ENCODE peak calls at places on chromosomes 1 and 21, in five cellular contexts. I is dorsolateral prefrontal cortex, O is amniotic stem cell, F is HEK293T, M is M059J. Y is an unnamed sample.

GRCh38 chr1:160300173-160300572 is 15.2 kb upstream of the PEX19 start:
- DNase-seq in F (no peak), O (no peak), I (no peak), M (no peak), Y (no peak)

GRCh38 chr1:212045981-212046380 is 10.4 kb downstream of the DTL start:
- DNase-seq in I (no peak), M (no peak), O (no peak), F (no peak), Y (no peak)

GRCh38 chr1:210251680-210252490 is 19.3 kb downstream of the SERTAD4 start:
- DNase-seq in F (no peak), M (no peak), O (no peak), I (peak; percentile 55), Y (no peak)

GRCh38 chr1:43760745-43761343 is 53.5 kb downstream of the ST3GAL3 start:
- DNase-seq in O (no peak), M (no peak), I (no peak), F (no peak), Y (no peak)

GRCh38 chr21:46124926-46125845 is 27.3 kb downstream of the COL6A2 start:
- DNase-seq in I (peak; percentile 1), F (no peak), O (no peak), M (no peak), Y (no peak)

GRCh38 chr1:24735156-24735618 is 10.1 kb upstream of the CLIC4 start:
- DNase-seq in O (no peak), M (no peak), I (no peak), F (no peak), Y (no peak)

GRCh38 chr1:94045465-94046056 is 75.4 kb downstream of the ABCA4 start:
- DNase-seq in F (peak; percentile 79), O (peak; percentile 85), M (peak; percentile 95), I (peak; percentile 49), Y (no peak)

GRCh38 chr1:119544165-119544762 is 37.3 kb downstream of the HSD3B1 start:
- DNase-seq in I (no peak), F (peak; percentile 23), O (no peak), M (no peak), Y (no peak)

GRCh38 chr21:45993210-45994085 is 11.9 kb downstream of the COL6A1 start:
- DNase-seq in M (no peak), I (peak; percentile 2), O (no peak), F (no peak), Y (peak; percentile 3)

GRCh38 chr1:174726167-174726879 is 273.4 kb upstream of the CACYBP start:
- DNase-seq in F (peak; percentile 10), I (no peak), M (peak; percentile 37), O (peak; percentile 33), Y (no peak)

GRCh38 chr1:156421062-156421938 is 52.3 kb downstream of the RHBG start:
- DNase-seq in F (peak; percentile 98), M (peak; percentile 47), O (peak; percentile 15), I (peak; percentile 93), Y (peak; percentile 33)

GRCh38 chr1:167184081-167184480 is 36.6 kb upstream of the POU2F1 start:
- DNase-seq in F (no peak), I (no peak), M (no peak), O (no peak), Y (no peak)

GRCh38 chr21:41402231-41402630 is 23.8 kb upstream of the MX1 start:
- DNase-seq in I (no peak), O (no peak), F (no peak), M (no peak), Y (no peak)

GRCh38 chr1:243313635-243314536 is 58.0 kb downstream of the SDCCAG8 start:
- DNase-seq in O (no peak), I (no peak), F (no peak), M (no peak), Y (no peak)

GRCh38 chr1:159922499-159923202 is 2.7 kb downstream of the TAGLN2 start:
- DNase-seq in M (no peak), I (no peak), O (no peak), F (no peak), Y (no peak)

GRCh38 chr1:176601358-176601757 is 138.4 kb downstream of the PAPPA2 start:
- DNase-seq in I (no peak), O (no peak), F (no peak), M (no peak), Y (no peak)

GRCh38 chr1:70146488-70146887 is 58.9 kb downstream of the LRRC40 start:
- DNase-seq in O (no peak), F (no peak), I (no peak), M (peak; percentile 55), Y (no peak)

GRCh38 chr1:14976260-14976659 is 177.3 kb upstream of the TMEM51 start:
- DNase-seq in I (no peak), F (no peak), M (peak; percentile 84), O (no peak), Y (no peak)

GRCh38 chr1:213989740-213990472 is 2.1 kb downstream of the PROX1 start:
- DNase-seq in I (no peak), F (no peak), M (peak; percentile 4), O (no peak), Y (no peak)

GRCh38 chr1:228453022-228453560 is 34.1 kb upstream of the RNF187 start:
- DNase-seq in I (no peak), M (peak; percentile 22), O (no peak), F (no peak), Y (no peak)

GRCh38 chr1:231039161-231040018 is 664 bp downstream of the FAM89A start:
- DNase-seq in M (peak; percentile 27), O (no peak), I (no peak), F (peak; percentile 55), Y (peak; percentile 12)

GRCh38 chr1:205275133-205275532 is 46.4 kb downstream of the NUAK2 start:
- DNase-seq in O (no peak), I (no peak), M (no peak), F (no peak), Y (peak; percentile 45)

GRCh38 chr1:41534181-41535076 is 49.9 kb upstream of the EDN2 start:
- DNase-seq in O (no peak), I (no peak), M (no peak), F (no peak), Y (no peak)

GRCh38 chr1:11790880-11791715 is 14.7 kb downstream of the MTHFR start:
- DNase-seq in F (no peak), O (no peak), I (peak; percentile 78), M (peak; percentile 95), Y (no peak)

GRCh38 chr1:30904962-30905335 is 3.6 kb downstream of the SDC3 start:
- DNase-seq in F (no peak), O (no peak), M (no peak), I (no peak), Y (no peak)

GRCh38 chr1:160607051-160608032 is 28.0 kb upstream of the CD84 start:
- DNase-seq in M (peak; percentile 70), I (no peak), O (peak; percentile 30), F (peak; percentile 69), Y (peak; percentile 36)

GRCh38 chr21:38140192-38140905 is 116.4 kb upstream of the KCNJ15 start:
- DNase-seq in O (no peak), M (peak; percentile 82), F (no peak), I (no peak), Y (no peak)

GRCh38 chr1:236421022-236421421 is 26.9 kb downstream of the EDARADD start:
- DNase-seq in M (peak; percentile 47), F (peak; percentile 9), I (no peak), O (no peak), Y (no peak)

GRCh38 chr1:23019851-23020625 is 770 bp downstream of the KDM1A start:
- DNase-seq in M (peak; percentile 50), F (peak; percentile 34), O (peak; percentile 12), I (peak; percentile 16), Y (peak; percentile 7)

GRCh38 chr1:78779831-78780230 is 130.2 kb downstream of the IFI44 start:
- DNase-seq in F (no peak), I (no peak), O (peak; percentile 17), M (peak; percentile 22), Y (no peak)